ENCODE peak calls at places on chromosomes 1 and 21, in five cellular contexts. V is NCI-H526 treated with DMSO at 0.1 percent for 48 hours; A is ELR; X is uterus; M is stimulated activated CD4-positive, alpha-beta T cell treated with anti-CD3 and anti-CD28 coated beads, Interleukin-1b, Interleukin-23, amount 100 ng/mL, for 24 hours. Q is an unnamed sample.

GRCh38 chr1:179883040-179883501 is 986 bp downstream of the TOR1AIP1 start:
- DNase-seq in V (no peak), A (no peak), X (no peak), M (peak), Q (peak)

GRCh38 chr1:22024485-22025367 is 23.3 kb downstream of the CELA3A start:
- DNase-seq in V (no peak), A (peak), X (peak), M (peak), Q (no peak)

GRCh38 chr1:5495596-5496410 is 496.4 kb downstream of the NPHP4 start:
- DNase-seq in V (no peak), A (no peak), X (no peak), M (no peak), Q (peak)

GRCh38 chr1:100279954-100280682 is 14.1 kb downstream of the RTCA start:
- DNase-seq in V (no peak), A (no peak), X (no peak), M (no peak), Q (no peak)

GRCh38 chr1:184610872-184611614 is 143.6 kb downstream of the EDEM3 start:
- DNase-seq in V (peak), A (no peak), X (peak), M (no peak), Q (no peak)

GRCh38 chr21:46304437-46304836 is 18.3 kb downstream of the YBEY start:
- DNase-seq in V (no peak), A (no peak), X (no peak), M (no peak), Q (no peak)

GRCh38 chr1:30325085-30325935 is 398.1 kb downstream of the MATN1 start:
- DNase-seq in V (no peak), A (no peak), X (no peak), M (no peak), Q (peak)

GRCh38 chr1:86758570-86758969 is 54.2 kb downstream of the SH3GLB1 start:
- DNase-seq in V (no peak), A (no peak), X (no peak), M (no peak), Q (no peak)

GRCh38 chr1:149963358-149963757 is 26.7 kb upstream of the MTMR11 start:
- DNase-seq in V (no peak), A (no peak), X (no peak), M (no peak), Q (no peak)

GRCh38 chr1:2998503-2999100 is 22.7 kb upstream of the ACTRT2 start:
- DNase-seq in V (no peak), A (no peak), X (no peak), M (no peak), Q (peak)

GRCh38 chr1:98048234-98048633 is 127.4 kb upstream of the DPYD start:
- DNase-seq in V (peak), A (peak), X (peak), M (peak), Q (peak)

GRCh38 chr1:63779872-63780271 is 6.1 kb downstream of the ROR1 start:
- DNase-seq in V (no peak), A (no peak), X (no peak), M (no peak), Q (no peak)

GRCh38 chr1:230300322-230301301 is 125.5 kb downstream of the PGBD5 start:
- DNase-seq in V (no peak), A (no peak), X (no peak), M (no peak), Q (peak)

GRCh38 chr1:21630571-21631338 is 38.4 kb downstream of the RAP1GAP start:
- DNase-seq in V (no peak), A (no peak), X (no peak), M (no peak), Q (no peak)

GRCh38 chr1:224170748-224171478 is 12.1 kb upstream of the DEGS1 start:
- DNase-seq in V (no peak), A (peak), X (no peak), M (no peak), Q (no peak)

GRCh38 chr1:84510668-84511067 is 4.3 kb upstream of the GNG5 start:
- DNase-seq in V (peak), A (no peak), X (no peak), M (no peak), Q (no peak)

GRCh38 chr1:231423648-231424047 is 1.6 kb upstream of the EGLN1 start:
- DNase-seq in V (no peak), A (peak), X (no peak), M (no peak), Q (no peak)

GRCh38 chr1:41666991-41667631 is 182.6 kb upstream of the EDN2 start:
- DNase-seq in V (no peak), A (peak), X (no peak), M (peak), Q (no peak)

GRCh38 chr1:46522184-46522968 is 29.1 kb downstream of the KNCN start:
- DNase-seq in V (no peak), A (peak), X (peak), M (no peak), Q (no peak)

GRCh38 chr1:5515501-5515900 is 476.7 kb downstream of the NPHP4 start:
- DNase-seq in V (no peak), A (no peak), X (no peak), M (no peak), Q (no peak)

GRCh38 chr21:34205811-34206635 is 132.6 kb downstream of the MRPS6 start:
- DNase-seq in V (no peak), A (no peak), X (no peak), M (no peak), Q (no peak)

GRCh38 chr1:166974647-166975345 is 544 bp downstream of the ILDR2 start:
- DNase-seq in V (peak), A (no peak), X (no peak), M (peak), Q (no peak)

GRCh38 chr21:45535341-45536081 is 6.7 kb downstream of the SLC19A1 start:
- DNase-seq in V (no peak), A (no peak), X (no peak), M (no peak), Q (peak)

GRCh38 chr1:20439282-20439681 is 46.7 kb downstream of the CAMK2N1 start:
- DNase-seq in V (no peak), A (peak), X (no peak), M (no peak), Q (no peak)

GRCh38 chr1:44926311-44926781 is 60.0 kb downstream of the EIF2B3 start:
- DNase-seq in V (no peak), A (peak), X (no peak), M (no peak), Q (no peak)

GRCh38 chr1:231866392-231867331 is 240.1 kb downstream of the DISC1 start:
- DNase-seq in V (no peak), A (peak), X (peak), M (peak), Q (no peak)

GRCh38 chr1:12369258-12369657 is 139.4 kb downstream of the VPS13D start:
- DNase-seq in V (no peak), A (peak), X (no peak), M (no peak), Q (no peak)

GRCh38 chr21:32132911-32133310 is 145.9 kb downstream of the MIS18A start:
- DNase-seq in V (no peak), A (no peak), X (no peak), M (no peak), Q (no peak)

GRCh38 chr21:45253180-45253579 is 34.5 kb downstream of the POFUT2 start:
- DNase-seq in V (no peak), A (peak), X (no peak), M (no peak), Q (no peak)

GRCh38 chr1:153520818-153521476 is 14.8 kb downstream of the S100A6 start:
- DNase-seq in V (no peak), A (no peak), X (no peak), M (no peak), Q (no peak)